ENCODE peak calls at places on chromosomes 4 and X, in nine cellular contexts. W, B, J, U, M, E, V, Y and Q are unnamed samples.

GRCh38 chr4:176838611-176839411 is 46.1 kb upstream of the VEGFC start:
- DNase-seq in Y (no peak), V (no peak), B (peak; percentile 15), J (no peak), U (no peak), W (no peak), E (peak; percentile 70), M (no peak), Q (no peak)

GRCh38 chr4:73251384-73251783 is 7.2 kb downstream of the ANKRD17 start:
- DNase-seq in W (no peak), B (no peak), U (no peak), M (no peak), E (no peak), J (no peak), V (no peak), Y (no peak), Q (no peak)

GRCh38 chr4:7155611-7156071 is 36.7 kb upstream of the SORCS2 start:
- DNase-seq in E (peak; percentile 46), Y (peak; percentile 31), V (peak; percentile 16), B (peak; percentile 58), U (no peak), J (peak; percentile 47), W (no peak), M (no peak), Q (no peak)

GRCh38 chrX:16666541-16666940 is 16.6 kb downstream of the S100G start:
- DNase-seq in M (no peak), B (peak; percentile 44), U (no peak), W (no peak), E (peak; percentile 77), V (no peak), J (no peak), Y (no peak), Q (no peak)

GRCh38 chr4:112860731-112861377 is 188.6 kb upstream of the ANK2 start:
- DNase-seq in E (no peak), U (no peak), V (no peak), J (no peak), B (no peak), Y (no peak), W (no peak), M (no peak), Q (no peak)

GRCh38 chrX:43526206-43526605 is 129.9 kb upstream of the MAOA start:
- DNase-seq in J (no peak), E (no peak), W (no peak), U (no peak), V (no peak), B (no peak), M (no peak), Y (no peak), Q (no peak)

GRCh38 chr4:169815606-169816005 is 57.9 kb upstream of the HPF1 start:
- DNase-seq in E (peak; percentile 86), J (no peak), W (no peak), M (no peak), Y (no peak), U (no peak), V (no peak), B (no peak), Q (no peak)

GRCh38 chr4:15233626-15234025 is 194.2 kb upstream of the C1QTNF7 start:
- DNase-seq in B (no peak), Y (no peak), J (no peak), M (no peak), U (no peak), V (no peak), W (no peak), E (no peak), Q (no peak)

GRCh38 chr4:81527115-81527514 is 55.4 kb upstream of the RASGEF1B start:
- DNase-seq in Y (no peak), M (no peak), U (no peak), V (no peak), B (no peak), E (no peak), W (peak; percentile 25), J (peak; percentile 65), Q (no peak)

GRCh38 chrX:153818571-153819397 is 11.6 kb downstream of the PDZD4 start:
- DNase-seq in U (peak; percentile 35), M (no peak), E (no peak), V (peak; percentile 75), Y (no peak), W (peak; percentile 92), J (peak; percentile 54), B (peak; percentile 33), Q (no peak)

GRCh38 chr4:109207060-109207459 is 95.4 kb downstream of the COL25A1 start:
- DNase-seq in B (no peak), U (no peak), W (no peak), J (no peak), Y (no peak), E (peak; percentile 41), V (no peak), M (no peak), Q (no peak)

GRCh38 chrX:41116948-41117347 is 31.7 kb downstream of the USP9X start:
- DNase-seq in U (no peak), M (no peak), B (no peak), J (no peak), W (no peak), V (no peak), Y (no peak), E (peak; percentile 5), Q (no peak)

GRCh38 chr4:13701937-13702446 is 74.5 kb upstream of the BOD1L1 start:
- DNase-seq in U (no peak), M (no peak), V (no peak), B (no peak), E (peak; percentile 49), Y (no peak), W (no peak), J (no peak), Q (no peak)

GRCh38 chr4:55617587-55618197 is 18.4 kb downstream of the NMU start:
- DNase-seq in B (no peak), Y (no peak), M (no peak), E (no peak), J (no peak), U (no peak), V (no peak), W (no peak), Q (no peak)

GRCh38 chr4:187414716-187415115 is 580.9 kb upstream of the ZFP42 start:
- DNase-seq in Y (no peak), E (no peak), J (no peak), U (no peak), W (no peak), M (no peak), B (no peak), V (no peak), Q (no peak)

GRCh38 chr4:102687373-102687981 is 73.3 kb downstream of the MANBA start:
- DNase-seq in B (no peak), M (no peak), Y (no peak), U (no peak), V (no peak), W (no peak), J (no peak), E (peak; percentile 88), Q (no peak)

GRCh38 chr4:153257151-153257620 is 52.9 kb downstream of the TRIM2 start:
- DNase-seq in V (peak; percentile 63), B (no peak), W (no peak), E (peak; percentile 17), J (no peak), M (no peak), Y (peak; percentile 82), U (peak; percentile 7), Q (no peak)

GRCh38 chr4:27276322-27277073 is 415.9 kb downstream of the STIM2 start:
- DNase-seq in B (no peak), Y (no peak), W (no peak), M (no peak), J (no peak), E (no peak), U (no peak), V (no peak), Q (no peak)

GRCh38 chr4:80495847-80496246 is 160.3 kb downstream of the CFAP299 start:
- DNase-seq in Y (no peak), J (no peak), W (no peak), M (peak; percentile 20), E (no peak), V (no peak), B (no peak), U (no peak), Q (no peak)

GRCh38 chrX:143621276-143621675 is 14.6 kb downstream of the SLITRK4 start:
- DNase-seq in B (no peak), W (no peak), U (no peak), M (no peak), J (no peak), E (no peak), Y (no peak), V (no peak), Q (no peak)

GRCh38 chr4:74540193-74540592 is 95.3 kb downstream of the AREG start:
- DNase-seq in E (peak; percentile 18), B (no peak), M (no peak), Y (no peak), W (no peak), U (no peak), V (no peak), J (no peak), Q (no peak)

GRCh38 chr4:24380953-24381506 is 203.3 kb downstream of the DHX15 start:
- DNase-seq in V (no peak), W (no peak), J (no peak), B (no peak), U (no peak), Y (no peak), E (no peak), M (no peak), Q (no peak)

GRCh38 chr4:26466871-26467270 is 23.4 kb downstream of the CCKAR start:
- DNase-seq in J (no peak), E (no peak), V (no peak), U (no peak), Y (no peak), B (no peak), W (no peak), M (no peak), Q (no peak)

GRCh38 chrX:40030205-40030604 is 67.6 kb downstream of the BCOR start:
- DNase-seq in W (no peak), M (no peak), U (no peak), E (no peak), Y (no peak), B (no peak), V (no peak), J (no peak), Q (no peak)

GRCh38 chr4:88275949-88276515 is 8.3 kb downstream of the PPM1K start:
- DNase-seq in J (no peak), W (no peak), M (no peak), U (no peak), V (no peak), B (no peak), E (no peak), Y (no peak), Q (no peak)

GRCh38 chr4:54550415-54551171 is 107.2 kb upstream of the KIT start:
- DNase-seq in J (no peak), V (no peak), U (no peak), Y (no peak), E (peak; percentile 36), W (no peak), M (no peak), B (peak; percentile 79), Q (no peak)

GRCh38 chr4:40887690-40888089 is 137.9 kb downstream of the NSUN7 start:
- DNase-seq in Y (no peak), J (no peak), E (no peak), B (peak; percentile 8), M (no peak), W (no peak), U (no peak), V (no peak), Q (no peak)

GRCh38 chr4:147518846-147519767 is 38.2 kb downstream of the EDNRA start:
- DNase-seq in V (peak; percentile 65), U (no peak), J (peak; percentile 51), B (peak; percentile 80), Y (no peak), E (peak; percentile 47), W (no peak), M (peak; percentile 41), Q (peak; percentile 1)

GRCh38 chrX:132235488-132235887 is 16.2 kb upstream of the RAP2C start:
- DNase-seq in J (no peak), M (no peak), Y (no peak), B (no peak), U (no peak), E (no peak), V (no peak), W (no peak), Q (no peak)

GRCh38 chr4:20773144-20773997 is 73.1 kb downstream of the PACRGL start:
- DNase-seq in W (no peak), J (peak; percentile 47), B (peak; percentile 55), Y (peak; percentile 47), U (no peak), V (peak; percentile 45), M (peak; percentile 84), E (peak; percentile 59), Q (no peak)

GRCh38 chrX:103878466-103879151 is 46.6 kb upstream of the RAB9B start:
- DNase-seq in Y (no peak), B (no peak), M (no peak), E (peak; percentile 79), U (no peak), J (no peak), W (no peak), V (no peak), Q (no peak)